ENCODE peak calls at places on chromosomes 5 and 9, in seven cellular contexts. M is uterus, I is tibial nerve, Z is fibroblast of villous mesenchyme, G is AG04449, C is K562, H is psoas muscle. R is an unnamed sample.

GRCh38 chr9:123953601-123954011 is 23.7 kb upstream of the DENND1A start:
- DNase-seq in C (no peak), H (no peak), Z (no peak), I (no peak), M (no peak), G (no peak), R (no peak)

GRCh38 chr9:133991211-133991921 is 758 bp downstream of the VAV2 start:
- DNase-seq in G (no peak), H (peak), I (no peak), M (no peak), Z (no peak), C (no peak), R (no peak)

GRCh38 chr9:136562746-136563506 is 17.1 kb upstream of the NOTCH1 start:
- DNase-seq in M (no peak), G (no peak), C (no peak), H (no peak), Z (no peak), I (no peak), R (no peak)

GRCh38 chr9:95091574-95091970 is 225.9 kb downstream of the FANCC start:
- DNase-seq in C (no peak), G (peak), Z (peak), H (no peak), I (no peak), M (no peak), R (no peak)

GRCh38 chr9:3526903-3527652 is 1.3 kb upstream of the RFX3 start:
- DNase-seq in M (no peak), C (no peak), I (no peak), G (no peak), Z (peak), H (peak), R (peak)

GRCh38 chr5:116130471-116130870 is 45.6 kb downstream of the COMMD10 start:
- DNase-seq in M (no peak), I (no peak), G (peak), H (no peak), C (no peak), Z (peak), R (no peak)

GRCh38 chr5:132687995-132688394 is 14.2 kb downstream of the IL4 start:
- DNase-seq in I (no peak), G (no peak), C (no peak), Z (no peak), H (no peak), M (no peak), R (no peak)

GRCh38 chr5:82748688-82749091 is 328.5 kb downstream of the TMEM167A start:
- DNase-seq in Z (no peak), G (no peak), C (no peak), M (no peak), I (no peak), H (no peak), R (no peak)

GRCh38 chr5:56686337-56687198 is 128.8 kb upstream of the MAP3K1 start:
- DNase-seq in Z (no peak), I (no peak), M (no peak), C (no peak), H (no peak), G (no peak), R (no peak)

GRCh38 chr5:74035521-74035937 is 409.5 kb downstream of the ARHGEF28 start:
- DNase-seq in M (peak), I (no peak), C (no peak), G (no peak), H (no peak), Z (peak), R (peak)
- TF ChIP-seq CTCF in M (peak), I (peak), C (peak), G (peak), H (peak), Z (peak), R (peak)

DNA sequence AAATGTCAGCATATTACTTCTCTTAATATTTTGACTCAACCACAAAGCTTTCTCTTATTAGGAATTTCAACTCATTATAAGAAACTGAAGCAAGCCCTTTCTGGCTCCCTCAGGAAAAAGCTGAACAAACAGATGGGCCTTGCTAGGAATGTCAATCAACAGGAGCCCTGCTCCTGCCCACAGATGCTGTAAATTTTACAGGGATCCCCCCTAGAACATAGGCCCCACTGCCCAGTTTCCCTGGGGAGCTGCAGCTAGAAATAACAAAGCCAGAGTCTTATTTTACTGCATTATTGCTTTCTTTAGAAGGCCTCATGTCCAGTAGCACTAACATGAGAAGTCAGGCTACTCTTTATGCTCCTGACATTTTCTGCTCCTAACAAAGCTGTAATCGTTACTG is 103.8 kb downstream of the PCSK1 start:
- DNase-seq in I (no peak), H (no peak), C (no peak), M (no peak), Z (no peak), G (no peak), R (no peak)
- H3K4me3 ChIP-seq in I (no peak), H (no peak), C (no peak), M (no peak), Z (no peak), G (no peak), R (no peak)

DNA sequence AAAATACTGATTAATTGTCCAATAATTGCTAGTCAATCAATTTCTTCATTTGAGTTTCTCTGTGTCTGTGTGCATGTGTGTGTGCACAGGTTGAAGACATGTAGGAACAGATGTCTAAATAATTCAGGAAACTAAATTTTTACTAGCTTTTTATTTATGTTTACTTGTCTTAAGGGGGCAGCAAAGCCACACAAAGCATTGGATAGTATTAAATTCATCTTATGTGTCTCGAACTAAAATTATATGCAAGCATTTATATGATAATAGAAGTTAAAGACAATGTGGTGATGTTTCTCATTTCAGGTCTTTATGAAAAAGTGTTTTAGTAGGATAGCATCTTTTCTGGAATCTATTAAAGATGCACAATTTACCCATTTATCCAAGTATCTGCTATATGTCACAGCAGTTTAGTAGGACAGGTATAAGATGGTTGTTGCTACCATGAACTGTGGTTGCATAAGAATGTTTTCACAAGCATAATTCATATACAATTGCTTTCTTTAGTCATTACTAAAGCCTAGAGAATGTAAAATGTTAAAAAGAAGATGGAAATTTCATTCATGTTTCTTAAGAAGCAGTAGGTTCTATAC is 784.6 kb upstream of the NUDT12 start:
- DNase-seq in M (no peak), H (no peak), C (no peak), Z (peak), I (no peak), G (no peak), R (peak)
- TF ChIP-seq CTCF in M (no peak), H (peak), C (no peak), Z (peak), I (no peak), G (no peak), R (no peak)

GRCh38 chr5:172452398-172453205 is 1.7 kb downstream of the SH3PXD2B start:
- DNase-seq in Z (peak), G (no peak), I (no peak), C (no peak), H (no peak), M (no peak), R (no peak)

GRCh38 chr5:172453206-172453985 is 929 bp downstream of the SH3PXD2B start:
- DNase-seq in G (no peak), M (peak), I (no peak), Z (peak), C (peak), H (no peak), R (peak)

GRCh38 chr5:172450453-172450852 is 3.9 kb downstream of the SH3PXD2B start:
- DNase-seq in M (no peak), C (no peak), I (no peak), H (no peak), Z (no peak), G (no peak), R (no peak)

GRCh38 chr5:172450861-172451695 is 3.2 kb downstream of the SH3PXD2B start:
- DNase-seq in Z (peak), H (peak), M (peak), C (peak), I (no peak), G (no peak), R (peak)

GRCh38 chr5:172451771-172452197 is 2.5 kb downstream of the SH3PXD2B start:
- DNase-seq in H (peak), C (no peak), Z (peak), I (no peak), M (peak), G (peak), R (no peak)
- H3K4me3 ChIP-seq in H (no peak), C (no peak), Z (no peak), I (no peak), M (no peak), G (no peak), R (no peak)

DNA sequence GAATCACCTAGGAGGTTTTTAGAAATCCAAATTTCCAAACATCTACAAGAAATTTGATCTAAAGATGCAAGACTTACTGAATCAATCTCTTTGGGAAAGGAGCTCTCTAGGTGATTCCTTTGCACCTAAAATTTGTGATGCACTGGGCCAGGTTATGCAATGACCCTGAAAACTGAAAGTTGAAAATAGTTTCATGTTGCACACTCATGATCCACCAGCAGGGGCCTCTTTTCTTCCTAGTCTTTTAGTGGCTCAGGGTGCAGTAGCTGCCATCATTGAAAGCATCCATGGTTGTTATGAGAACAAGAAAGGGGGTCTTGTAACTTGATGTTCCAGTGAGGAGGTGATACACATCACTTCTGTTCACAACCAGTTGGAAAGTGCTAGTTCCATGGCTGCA is 486.8 kb downstream of the PSAT1 start:
- DNase-seq in I (no peak), Z (no peak), C (no peak), M (no peak), H (no peak), G (no peak), R (no peak)
- TF ChIP-seq CTCF in I (no peak), Z (peak), C (no peak), M (no peak), H (no peak), G (no peak), R (peak)

DNA sequence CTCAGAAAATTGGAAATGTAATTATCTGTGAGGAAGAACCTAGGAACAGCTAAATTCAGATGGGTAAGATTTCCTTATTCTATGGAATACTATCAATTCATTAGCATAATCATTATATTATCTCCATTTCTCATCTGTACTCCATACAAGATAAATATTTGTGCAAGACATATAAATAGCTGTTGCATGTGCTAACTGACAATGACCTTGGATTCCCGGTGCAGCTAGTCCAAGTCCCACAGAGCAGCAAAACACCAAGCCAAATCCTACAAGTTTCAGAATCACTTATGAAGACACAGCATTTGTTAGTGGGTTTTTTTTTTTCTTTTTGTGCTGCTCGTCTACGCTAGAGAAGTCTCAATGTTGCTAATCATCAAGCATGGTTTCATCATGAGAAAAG is 64.8 kb downstream of the NUDT12 start:
- DNase-seq in H (no peak), C (no peak), M (no peak), G (no peak), Z (no peak), I (no peak), R (no peak)
- H3K4me3 ChIP-seq in H (peak), C (no peak), M (no peak), G (no peak), Z (no peak), I (no peak), R (no peak)

DNA sequence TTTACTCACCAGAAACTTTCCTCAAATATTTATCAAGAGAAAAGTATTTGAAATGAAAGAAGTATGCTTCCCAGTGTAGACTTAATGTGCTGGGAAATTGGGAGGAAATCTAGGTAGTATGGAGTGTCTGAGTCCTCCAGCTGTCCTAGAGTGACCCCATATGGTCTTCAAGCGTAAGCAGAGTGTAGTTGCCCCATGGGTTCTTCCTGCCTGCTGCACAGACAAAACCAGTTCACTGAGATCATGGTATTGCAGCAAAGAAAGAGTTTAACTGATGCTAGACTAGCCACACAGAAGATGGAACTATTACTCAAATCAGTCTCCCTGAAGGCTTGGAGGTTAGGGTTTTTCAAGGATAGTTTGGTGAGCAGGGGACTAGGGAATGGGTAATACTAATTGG is 114.9 kb upstream of the PRLR start:
- DNase-seq in H (no peak), M (no peak), Z (peak), G (no peak), C (no peak), I (no peak), R (no peak)
- TF ChIP-seq CTCF in H (no peak), M (no peak), Z (peak), G (no peak), C (no peak), I (no peak), R (no peak)